ENCODE peak calls at places on chromosomes 16 and 17, in nine cellular contexts. One of them, this sample, is unnamed. For H3K4me1, the result is how much of the 10 kb centered on the place peaks cover.

GRCh38 chr16:89599451-89599858 is 14.0 kb upstream of the DPEP1 start:
- DNase-seq in cardiac muscle cell: peak
- DNase-seq in IMR-90: no peak
- DNase-seq in fibroblast of lung: no peak
- DNase-seq in left ventricle myocardium inferior: no peak
- DNase-seq in PC-3: peak
- DNase-seq in right lobe of liver: no peak
- DNase-seq in HCT116: peak
- DNase-seq in left lung: no peak
- DNase-seq in this sample: no peak

GRCh38 chr17:13837417-13837816 is 231.9 kb upstream of the COX10 start:
- DNase-seq in cardiac muscle cell: no peak
- DNase-seq in IMR-90: no peak
- DNase-seq in fibroblast of lung: no peak
- DNase-seq in left ventricle myocardium inferior: no peak
- DNase-seq in PC-3: no peak
- DNase-seq in right lobe of liver: no peak
- DNase-seq in HCT116: no peak
- DNase-seq in left lung: no peak
- DNase-seq in this sample: no peak

GRCh38 chr17:51445934-51446333 is 185.6 kb downstream of the UTP18 start:
- DNase-seq in cardiac muscle cell: no peak
- DNase-seq in IMR-90: no peak
- DNase-seq in fibroblast of lung: no peak
- DNase-seq in left ventricle myocardium inferior: no peak
- DNase-seq in PC-3: no peak
- DNase-seq in right lobe of liver: no peak
- DNase-seq in HCT116: no peak
- DNase-seq in left lung: no peak
- DNase-seq in this sample: no peak

GRCh38 chr17:2067559-2067958 is 12.7 kb downstream of the HIC1 start:
- DNase-seq in cardiac muscle cell: no peak
- DNase-seq in IMR-90: peak
- DNase-seq in fibroblast of lung: peak
- DNase-seq in left ventricle myocardium inferior: no peak
- DNase-seq in PC-3: no peak
- DNase-seq in right lobe of liver: no peak
- DNase-seq in HCT116: no peak
- DNase-seq in left lung: no peak
- DNase-seq in this sample: no peak

GRCh38 chr17:83181991-83182619 is 102.7 kb downstream of the METRNL start:
- DNase-seq in cardiac muscle cell: no peak
- DNase-seq in IMR-90: no peak
- DNase-seq in fibroblast of lung: no peak
- DNase-seq in left ventricle myocardium inferior: no peak
- DNase-seq in PC-3: no peak
- DNase-seq in right lobe of liver: peak
- DNase-seq in HCT116: no peak
- DNase-seq in left lung: peak
- DNase-seq in this sample: no peak

GRCh38 chr17:6381526-6382135 is 53.3 kb downstream of the AIPL1 start:
- DNase-seq in cardiac muscle cell: no peak
- DNase-seq in IMR-90: no peak
- DNase-seq in fibroblast of lung: no peak
- DNase-seq in left ventricle myocardium inferior: no peak
- DNase-seq in PC-3: no peak
- DNase-seq in right lobe of liver: no peak
- DNase-seq in HCT116: no peak
- DNase-seq in left lung: no peak
- DNase-seq in this sample: no peak

GRCh38 chr16:51164167-51164566 is 13.1 kb upstream of the SALL1 start:
- DNase-seq in cardiac muscle cell: peak
- DNase-seq in IMR-90: peak
- DNase-seq in fibroblast of lung: peak
- DNase-seq in left ventricle myocardium inferior: no peak
- DNase-seq in PC-3: no peak
- DNase-seq in right lobe of liver: no peak
- DNase-seq in HCT116: no peak
- DNase-seq in left lung: no peak
- DNase-seq in this sample: no peak

GRCh38 chr17:80833952-80834895 is 157.4 kb upstream of the CHMP6 start:
- DNase-seq in cardiac muscle cell: no peak
- DNase-seq in IMR-90: peak
- DNase-seq in fibroblast of lung: peak
- DNase-seq in left ventricle myocardium inferior: peak
- DNase-seq in PC-3: no peak
- DNase-seq in right lobe of liver: peak
- DNase-seq in HCT116: no peak
- DNase-seq in left lung: peak
- DNase-seq in this sample: peak

GRCh38 chr17:64159051-64159590 is 29.2 kb upstream of the ERN1 start:
- DNase-seq in cardiac muscle cell: no peak
- DNase-seq in IMR-90: no peak
- DNase-seq in fibroblast of lung: no peak
- DNase-seq in left ventricle myocardium inferior: no peak
- DNase-seq in PC-3: no peak
- DNase-seq in right lobe of liver: no peak
- DNase-seq in HCT116: no peak
- DNase-seq in left lung: no peak
- DNase-seq in this sample: no peak

GRCh38 chr17:64158411-64158810 is 28.5 kb upstream of the ERN1 start:
- DNase-seq in cardiac muscle cell: no peak
- DNase-seq in IMR-90: no peak
- DNase-seq in fibroblast of lung: no peak
- DNase-seq in left ventricle myocardium inferior: no peak
- DNase-seq in PC-3: no peak
- DNase-seq in right lobe of liver: no peak
- DNase-seq in HCT116: no peak
- DNase-seq in left lung: no peak
- DNase-seq in this sample: no peak

GRCh38 chr17:64155751-64156544 is 26.0 kb upstream of the ERN1 start:
- DNase-seq in cardiac muscle cell: no peak
- DNase-seq in IMR-90: peak
- DNase-seq in fibroblast of lung: peak
- DNase-seq in left ventricle myocardium inferior: peak
- DNase-seq in PC-3: peak
- DNase-seq in right lobe of liver: peak
- DNase-seq in HCT116: no peak
- DNase-seq in left lung: peak
- DNase-seq in this sample: no peak

GRCh38 chr17:64156670-64157069 is 26.7 kb upstream of the ERN1 start:
- DNase-seq in cardiac muscle cell: no peak
- DNase-seq in IMR-90: no peak
- DNase-seq in fibroblast of lung: no peak
- DNase-seq in left ventricle myocardium inferior: no peak
- DNase-seq in PC-3: no peak
- DNase-seq in right lobe of liver: no peak
- DNase-seq in HCT116: no peak
- DNase-seq in left lung: no peak
- DNase-seq in this sample: no peak

DNA sequence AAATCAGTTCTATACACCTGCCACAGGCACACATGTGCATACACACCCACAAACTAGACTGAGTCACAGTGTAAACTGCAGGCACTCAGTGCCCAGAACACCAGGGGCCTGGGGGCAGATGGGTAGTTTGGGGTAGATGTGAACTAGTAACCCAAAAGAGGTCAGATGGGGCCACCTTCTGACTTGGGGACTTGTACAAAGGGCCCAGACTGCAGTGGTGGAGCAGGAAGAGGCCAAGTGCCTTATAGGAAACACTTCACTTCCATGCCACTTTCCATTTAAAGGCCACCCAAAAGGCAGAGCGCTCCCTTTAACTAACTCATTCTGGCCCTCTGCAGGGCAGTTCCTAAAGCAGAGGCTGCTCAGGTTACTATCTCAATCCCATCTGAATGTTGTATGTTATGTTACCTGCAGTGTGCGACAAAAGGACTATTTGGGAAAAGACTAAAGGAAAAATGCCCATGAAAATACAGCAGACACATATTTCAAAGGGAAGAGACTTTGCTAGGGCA is 27.8 kb upstream of the ERN1 start:
- DNase-seq in cardiac muscle cell: no peak
- DNase-seq in IMR-90: no peak
- DNase-seq in fibroblast of lung: no peak
- DNase-seq in left ventricle myocardium inferior: no peak
- DNase-seq in PC-3: peak
- DNase-seq in right lobe of liver: no peak
- DNase-seq in HCT116: no peak
- DNase-seq in left lung: no peak
- DNase-seq in this sample: no peak
- H3K4me1 ChIP-seq in cardiac muscle cell: under half
- H3K4me1 ChIP-seq in IMR-90: under half
- H3K4me1 ChIP-seq in fibroblast of lung: under half
- H3K4me1 ChIP-seq in left ventricle myocardium inferior: half or more
- H3K4me1 ChIP-seq in PC-3: under half
- H3K4me1 ChIP-seq in right lobe of liver: under half
- H3K4me1 ChIP-seq in HCT116: under half
- H3K4me1 ChIP-seq in left lung: under half
- H3K4me1 ChIP-seq in this sample: under half

GRCh38 chr17:55172612-55173011 is 92.1 kb upstream of the HLF start:
- DNase-seq in cardiac muscle cell: no peak
- DNase-seq in IMR-90: no peak
- DNase-seq in fibroblast of lung: no peak
- DNase-seq in left ventricle myocardium inferior: no peak
- DNase-seq in PC-3: no peak
- DNase-seq in right lobe of liver: no peak
- DNase-seq in HCT116: no peak
- DNase-seq in left lung: no peak
- DNase-seq in this sample: no peak

GRCh38 chr17:55166506-55166905 is 98.3 kb upstream of the HLF start:
- DNase-seq in cardiac muscle cell: no peak
- DNase-seq in IMR-90: no peak
- DNase-seq in fibroblast of lung: no peak
- DNase-seq in left ventricle myocardium inferior: no peak
- DNase-seq in PC-3: no peak
- DNase-seq in right lobe of liver: no peak
- DNase-seq in HCT116: no peak
- DNase-seq in left lung: peak
- DNase-seq in this sample: no peak

GRCh38 chr17:55167024-55167721 is 97.6 kb upstream of the HLF start:
- DNase-seq in cardiac muscle cell: no peak
- DNase-seq in IMR-90: no peak
- DNase-seq in fibroblast of lung: peak
- DNase-seq in left ventricle myocardium inferior: no peak
- DNase-seq in PC-3: peak
- DNase-seq in right lobe of liver: no peak
- DNase-seq in HCT116: no peak
- DNase-seq in left lung: no peak
- DNase-seq in this sample: no peak

GRCh38 chr17:55171634-55172328 is 93.0 kb upstream of the HLF start:
- DNase-seq in cardiac muscle cell: no peak
- DNase-seq in IMR-90: no peak
- DNase-seq in fibroblast of lung: no peak
- DNase-seq in left ventricle myocardium inferior: no peak
- DNase-seq in PC-3: no peak
- DNase-seq in right lobe of liver: no peak
- DNase-seq in HCT116: no peak
- DNase-seq in left lung: no peak
- DNase-seq in this sample: no peak

GRCh38 chr17:55168970-55169687 is 95.6 kb upstream of the HLF start:
- DNase-seq in cardiac muscle cell: no peak
- DNase-seq in IMR-90: no peak
- DNase-seq in fibroblast of lung: no peak
- DNase-seq in left ventricle myocardium inferior: no peak
- DNase-seq in PC-3: no peak
- DNase-seq in right lobe of liver: no peak
- DNase-seq in HCT116: no peak
- DNase-seq in left lung: no peak
- DNase-seq in this sample: no peak
- H3K27ac ChIP-seq in cardiac muscle cell: no peak
- H3K27ac ChIP-seq in IMR-90: no peak
- H3K27ac ChIP-seq in fibroblast of lung: no peak
- H3K27ac ChIP-seq in left ventricle myocardium inferior: no peak
- H3K27ac ChIP-seq in PC-3: no peak
- H3K27ac ChIP-seq in right lobe of liver: no peak
- H3K27ac ChIP-seq in HCT116: no peak
- H3K27ac ChIP-seq in left lung: no peak
- H3K27ac ChIP-seq in this sample: no peak

DNA sequence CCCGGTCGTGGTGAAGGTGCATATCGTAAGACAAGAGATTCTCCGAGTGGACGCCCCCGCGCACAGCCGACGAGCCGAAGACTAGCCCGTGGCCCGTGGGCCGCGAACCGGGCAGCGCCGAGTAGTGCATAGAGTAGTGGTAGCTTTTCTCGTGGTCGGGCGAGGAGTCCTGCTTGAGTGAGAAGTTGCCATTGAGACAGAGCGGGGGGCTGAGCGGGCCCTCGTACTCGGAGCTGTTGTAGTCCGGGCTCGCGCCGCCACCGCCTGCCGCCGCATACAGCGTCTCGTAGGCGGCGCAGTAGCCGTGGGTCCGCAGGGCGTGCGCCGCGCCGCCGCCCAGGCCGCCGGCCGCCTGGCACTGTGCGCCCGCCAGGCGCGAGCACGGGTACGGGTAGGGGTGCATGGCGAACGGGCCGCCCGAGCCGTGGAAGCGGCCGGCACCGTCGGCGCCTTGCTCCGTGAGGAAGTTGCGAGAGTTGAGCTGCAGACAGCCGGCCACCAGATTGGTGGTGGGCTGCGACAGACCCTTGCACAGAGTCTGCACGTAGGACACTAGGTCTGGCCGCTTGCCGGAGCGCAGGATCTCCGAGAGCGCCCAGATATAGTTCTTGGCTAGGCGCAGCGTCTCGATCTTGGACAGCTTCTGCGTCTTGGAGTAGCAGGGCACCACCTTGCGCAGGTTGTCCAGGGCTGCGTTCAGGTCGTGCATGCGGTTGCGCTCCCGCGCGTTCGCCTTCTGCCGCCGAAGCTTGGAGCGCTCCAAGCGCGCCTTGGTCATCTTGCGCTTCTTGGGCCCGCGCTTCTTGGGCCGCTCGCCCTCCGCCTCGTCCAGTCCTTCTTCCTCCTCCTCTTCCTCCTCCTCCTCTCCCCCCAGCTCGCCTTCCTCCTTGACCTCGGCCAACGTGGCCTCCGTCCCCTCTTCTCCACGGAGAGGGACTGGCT is 2.0 kb downstream of the NEUROD2 start:
- DNase-seq in cardiac muscle cell: peak
- DNase-seq in IMR-90: no peak
- DNase-seq in fibroblast of lung: peak
- DNase-seq in left ventricle myocardium inferior: no peak
- DNase-seq in PC-3: no peak
- DNase-seq in right lobe of liver: no peak
- DNase-seq in HCT116: no peak
- DNase-seq in left lung: no peak
- DNase-seq in this sample: no peak
- H3K4me3 ChIP-seq in cardiac muscle cell: no peak
- H3K4me3 ChIP-seq in IMR-90: no peak
- H3K4me3 ChIP-seq in fibroblast of lung: no peak
- H3K4me3 ChIP-seq in left ventricle myocardium inferior: peak
- H3K4me3 ChIP-seq in PC-3: peak
- H3K4me3 ChIP-seq in right lobe of liver: no peak
- H3K4me3 ChIP-seq in HCT116: no peak
- H3K4me3 ChIP-seq in left lung: no peak
- H3K4me3 ChIP-seq in this sample: peak

DNA sequence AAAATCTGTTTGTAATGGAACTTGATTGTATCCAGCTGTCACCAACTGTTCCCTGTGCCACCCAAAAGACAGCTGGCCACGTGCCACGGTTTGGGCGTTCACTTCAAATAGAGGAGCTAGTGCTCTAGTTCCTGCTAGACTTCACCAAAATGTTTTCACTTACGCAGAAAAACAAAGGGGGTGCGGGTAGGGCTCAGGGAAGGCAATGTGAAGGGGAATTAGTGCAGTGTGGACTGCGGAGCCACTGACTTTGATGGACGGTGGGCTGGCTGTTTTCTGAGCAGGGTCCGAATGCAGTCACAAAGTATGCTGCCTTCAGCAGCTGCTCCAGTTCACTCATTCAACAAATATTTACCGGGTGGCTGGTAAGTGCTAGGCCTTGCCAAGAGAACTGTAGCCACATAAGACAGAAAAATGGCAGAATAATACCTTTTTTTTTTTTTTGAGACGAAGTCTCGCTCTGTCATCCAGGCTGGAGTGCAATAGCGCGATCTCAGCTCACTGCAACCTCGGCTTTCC is 7.6 kb upstream of the CYTH1 start:
- DNase-seq in cardiac muscle cell: no peak
- DNase-seq in IMR-90: peak
- DNase-seq in fibroblast of lung: peak
- DNase-seq in left ventricle myocardium inferior: peak
- DNase-seq in PC-3: no peak
- DNase-seq in right lobe of liver: peak
- DNase-seq in HCT116: no peak
- DNase-seq in left lung: peak
- DNase-seq in this sample: no peak
- H3K4me1 ChIP-seq in cardiac muscle cell: under half
- H3K4me1 ChIP-seq in IMR-90: under half
- H3K4me1 ChIP-seq in fibroblast of lung: under half
- H3K4me1 ChIP-seq in left ventricle myocardium inferior: half or more
- H3K4me1 ChIP-seq in PC-3: under half
- H3K4me1 ChIP-seq in right lobe of liver: under half
- H3K4me1 ChIP-seq in HCT116: under half
- H3K4me1 ChIP-seq in left lung: under half
- H3K4me1 ChIP-seq in this sample: under half

This sample was measured in ascending aorta.